ENCODE peak calls at places on chromosomes 3 and 15, in four cellular contexts. Q is ELR, G is C1 segment of cervical spinal cord, O is foreskin melanocyte. E is an unnamed sample.

GRCh38 chr15:56491110-56491722 is 26.3 kb upstream of the MNS1 start:
- DNase-seq in O (peak; percentile 43), Q (peak; percentile 76), G (peak; percentile 13), E (peak; percentile 54)

GRCh38 chr15:29143909-29144308 is 125.7 kb downstream of the NSMCE3 start:
- DNase-seq in Q (peak; percentile 82), O (no peak), G (no peak), E (no peak)

GRCh38 chr3:120033594-120033993 is 60.7 kb downstream of the GSK3B start:
- DNase-seq in O (no peak), Q (no peak), G (no peak), E (peak; percentile 92)

GRCh38 chr15:64844576-64845140 is 2.9 kb downstream of the PLEKHO2 start:
- DNase-seq in G (no peak), Q (no peak), O (no peak), E (no peak)

GRCh38 chr3:41742127-41742526 is 219.8 kb downstream of the ULK4 start:
- DNase-seq in O (no peak), Q (no peak), G (no peak), E (no peak)

GRCh38 chr3:197354195-197355059 is 56.0 kb upstream of the DLG1 start:
- DNase-seq in O (no peak), G (peak; percentile 38), Q (peak; percentile 50), E (peak; percentile 34)

GRCh38 chr3:4042869-4043268 is 243.6 kb downstream of the LRRN1 start:
- DNase-seq in G (no peak), O (no peak), Q (no peak), E (no peak)

GRCh38 chr15:75720787-75721461 is 8.3 kb upstream of the CSPG4 start:
- DNase-seq in Q (peak; percentile 54), G (no peak), O (no peak), E (peak; percentile 54)